ENCODE peak calls at places on chromosomes 2 and 18, in eight cellular contexts. One of them, this sample, is unnamed.

GRCh38 chr2:40034801-40035200 is 255.7 kb upstream of the THUMPD2 start:
- DNase-seq in SK-N-SH: no peak
- DNase-seq in right cardiac atrium: no peak
- DNase-seq in prostate gland: no peak
- DNase-seq in A549: no peak
- DNase-seq in breast epithelium: no peak
- DNase-seq in psoas muscle: no peak
- DNase-seq in CD8-positive, alpha-beta T cell: no peak
- DNase-seq in this sample: no peak

GRCh38 chr2:203679401-203679800 is 27.0 kb upstream of the CD28 start:
- DNase-seq in SK-N-SH: no peak
- DNase-seq in right cardiac atrium: no peak
- DNase-seq in prostate gland: no peak
- DNase-seq in A549: no peak
- DNase-seq in breast epithelium: no peak
- DNase-seq in psoas muscle: no peak
- DNase-seq in CD8-positive, alpha-beta T cell: no peak
- DNase-seq in this sample: no peak

GRCh38 chr2:160062283-160063005 is at the start of gene PLA2R1:
- DNase-seq in SK-N-SH: no peak
- DNase-seq in right cardiac atrium: peak; percentile 88
- DNase-seq in prostate gland: peak; percentile 28
- DNase-seq in A549: peak; percentile 78
- DNase-seq in breast epithelium: peak; percentile 59
- DNase-seq in psoas muscle: peak; percentile 56
- DNase-seq in CD8-positive, alpha-beta T cell: no peak
- DNase-seq in this sample: peak; percentile 82

GRCh38 chr2:120702061-120702460 is 33.6 kb upstream of the GLI2 start:
- DNase-seq in SK-N-SH: no peak
- DNase-seq in right cardiac atrium: no peak
- DNase-seq in prostate gland: no peak
- DNase-seq in A549: no peak
- DNase-seq in breast epithelium: no peak
- DNase-seq in psoas muscle: no peak
- DNase-seq in CD8-positive, alpha-beta T cell: no peak
- DNase-seq in this sample: peak; percentile 21

GRCh38 chr2:17790539-17790938 is 25.7 kb upstream of the MSGN1 start:
- DNase-seq in SK-N-SH: no peak
- DNase-seq in right cardiac atrium: no peak
- DNase-seq in prostate gland: no peak
- DNase-seq in A549: no peak
- DNase-seq in breast epithelium: no peak
- DNase-seq in psoas muscle: no peak
- DNase-seq in CD8-positive, alpha-beta T cell: no peak
- DNase-seq in this sample: no peak

GRCh38 chr2:64989982-64990614 is 899 bp downstream of the SLC1A4 start:
- DNase-seq in SK-N-SH: no peak
- DNase-seq in right cardiac atrium: no peak
- DNase-seq in prostate gland: no peak
- DNase-seq in A549: no peak
- DNase-seq in breast epithelium: no peak
- DNase-seq in psoas muscle: peak; percentile 19
- DNase-seq in CD8-positive, alpha-beta T cell: no peak
- DNase-seq in this sample: no peak

GRCh38 chr2:231922311-231922710 is 3.9 kb downstream of the NPPC start:
- DNase-seq in SK-N-SH: no peak
- DNase-seq in right cardiac atrium: no peak
- DNase-seq in prostate gland: no peak
- DNase-seq in A549: no peak
- DNase-seq in breast epithelium: no peak
- DNase-seq in psoas muscle: no peak
- DNase-seq in CD8-positive, alpha-beta T cell: no peak
- DNase-seq in this sample: no peak

GRCh38 chr2:137951606-137952005 is 12.7 kb upstream of the HNMT start:
- DNase-seq in SK-N-SH: no peak
- DNase-seq in right cardiac atrium: no peak
- DNase-seq in prostate gland: no peak
- DNase-seq in A549: no peak
- DNase-seq in breast epithelium: no peak
- DNase-seq in psoas muscle: no peak
- DNase-seq in CD8-positive, alpha-beta T cell: no peak
- DNase-seq in this sample: no peak

GRCh38 chr2:69149631-69150215 is 136.7 kb downstream of the ANTXR1 start:
- DNase-seq in SK-N-SH: peak; percentile 44
- DNase-seq in right cardiac atrium: peak; percentile 82
- DNase-seq in prostate gland: no peak
- DNase-seq in A549: peak; percentile 16
- DNase-seq in breast epithelium: no peak
- DNase-seq in psoas muscle: peak; percentile 65
- DNase-seq in CD8-positive, alpha-beta T cell: no peak
- DNase-seq in this sample: peak; percentile 84

GRCh38 chr2:230930928-230931555 is 6.0 kb upstream of the GPR55 start:
- DNase-seq in SK-N-SH: no peak
- DNase-seq in right cardiac atrium: no peak
- DNase-seq in prostate gland: no peak
- DNase-seq in A549: no peak
- DNase-seq in breast epithelium: no peak
- DNase-seq in psoas muscle: no peak
- DNase-seq in CD8-positive, alpha-beta T cell: no peak
- DNase-seq in this sample: peak; percentile 25

GRCh38 chr2:8024506-8024905 is 657.4 kb upstream of the ID2 start:
- DNase-seq in SK-N-SH: no peak
- DNase-seq in right cardiac atrium: no peak
- DNase-seq in prostate gland: no peak
- DNase-seq in A549: no peak
- DNase-seq in breast epithelium: no peak
- DNase-seq in psoas muscle: no peak
- DNase-seq in CD8-positive, alpha-beta T cell: no peak
- DNase-seq in this sample: no peak

GRCh38 chr2:235170536-235171510 is 219.0 kb downstream of the SH3BP4 start:
- DNase-seq in SK-N-SH: peak; percentile 65
- DNase-seq in right cardiac atrium: no peak
- DNase-seq in prostate gland: no peak
- DNase-seq in A549: peak; percentile 80
- DNase-seq in breast epithelium: no peak
- DNase-seq in psoas muscle: no peak
- DNase-seq in CD8-positive, alpha-beta T cell: no peak
- DNase-seq in this sample: no peak

GRCh38 chr18:67265464-67266245 is 250.9 kb downstream of the DSEL start:
- DNase-seq in SK-N-SH: no peak
- DNase-seq in right cardiac atrium: no peak
- DNase-seq in prostate gland: no peak
- DNase-seq in A549: no peak
- DNase-seq in breast epithelium: no peak
- DNase-seq in psoas muscle: no peak
- DNase-seq in CD8-positive, alpha-beta T cell: no peak
- DNase-seq in this sample: no peak

GRCh38 chr2:217075225-217075802 is 215.4 kb upstream of the TNP1 start:
- DNase-seq in SK-N-SH: no peak
- DNase-seq in right cardiac atrium: peak; percentile 75
- DNase-seq in prostate gland: no peak
- DNase-seq in A549: no peak
- DNase-seq in breast epithelium: no peak
- DNase-seq in psoas muscle: peak; percentile 37
- DNase-seq in CD8-positive, alpha-beta T cell: no peak
- DNase-seq in this sample: no peak

GRCh38 chr2:111118455-111119003 is 2.2 kb upstream of the BCL2L11 start:
- DNase-seq in SK-N-SH: no peak
- DNase-seq in right cardiac atrium: peak; percentile 72
- DNase-seq in prostate gland: no peak
- DNase-seq in A549: no peak
- DNase-seq in breast epithelium: no peak
- DNase-seq in psoas muscle: no peak
- DNase-seq in CD8-positive, alpha-beta T cell: no peak
- DNase-seq in this sample: no peak

GRCh38 chr2:239720411-239721365 is 304.5 kb downstream of the NDUFA10 start:
- DNase-seq in SK-N-SH: no peak
- DNase-seq in right cardiac atrium: no peak
- DNase-seq in prostate gland: no peak
- DNase-seq in A549: no peak
- DNase-seq in breast epithelium: peak; percentile 34
- DNase-seq in psoas muscle: no peak
- DNase-seq in CD8-positive, alpha-beta T cell: no peak
- DNase-seq in this sample: peak; percentile 47

GRCh38 chr18:35510071-35511010 is 12.6 kb upstream of the INO80C start:
- DNase-seq in SK-N-SH: no peak
- DNase-seq in right cardiac atrium: no peak
- DNase-seq in prostate gland: no peak
- DNase-seq in A549: no peak
- DNase-seq in breast epithelium: no peak
- DNase-seq in psoas muscle: no peak
- DNase-seq in CD8-positive, alpha-beta T cell: no peak
- DNase-seq in this sample: no peak

DNA sequence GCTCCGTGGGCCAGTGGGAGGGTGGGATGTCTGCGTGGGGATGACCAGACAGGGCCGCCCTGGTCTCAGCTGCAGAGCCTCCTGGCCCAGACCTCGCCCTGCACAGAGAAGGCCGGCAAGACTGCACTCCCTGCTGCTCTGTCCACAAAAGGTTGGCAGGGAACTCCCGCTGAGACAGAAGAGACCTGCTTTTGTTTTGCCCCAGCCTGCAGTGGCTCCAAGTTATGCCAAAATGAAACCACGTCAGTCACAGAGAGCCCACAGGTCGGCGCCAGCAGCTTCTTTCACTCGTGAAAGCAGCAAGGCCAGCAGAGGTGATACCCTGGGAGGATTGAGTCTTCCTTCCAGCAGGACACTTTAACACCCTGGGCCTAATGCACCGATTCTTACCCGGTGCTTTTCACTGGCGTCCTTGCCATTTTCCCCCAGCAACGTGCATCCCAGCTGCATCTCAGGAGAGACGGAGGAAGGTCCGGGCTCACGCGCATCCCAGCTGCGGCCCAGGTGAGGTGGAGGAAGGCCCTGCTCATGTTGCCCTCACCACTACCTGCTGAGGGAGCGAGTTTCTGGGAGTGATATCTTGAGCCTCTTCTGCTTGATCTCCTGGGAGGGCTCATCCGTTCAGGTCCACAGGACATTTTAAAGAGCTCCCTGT is 22.1 kb upstream of the CTDP1 start:
- DNase-seq in SK-N-SH: no peak
- DNase-seq in right cardiac atrium: no peak
- DNase-seq in prostate gland: peak; percentile 74
- DNase-seq in A549: no peak
- DNase-seq in breast epithelium: no peak
- DNase-seq in psoas muscle: no peak
- DNase-seq in CD8-positive, alpha-beta T cell: no peak
- DNase-seq in this sample: no peak
- H3K4me3 ChIP-seq in SK-N-SH: no peak overlapping the region
- H3K4me3 ChIP-seq in right cardiac atrium: no peak overlapping the region
- H3K4me3 ChIP-seq in prostate gland: no peak overlapping the region
- H3K4me3 ChIP-seq in A549: no peak overlapping the region
- H3K4me3 ChIP-seq in breast epithelium: peak overlapping the region; percentile 43
- H3K4me3 ChIP-seq in psoas muscle: no peak overlapping the region
- H3K4me3 ChIP-seq in CD8-positive, alpha-beta T cell: no peak overlapping the region
- H3K4me3 ChIP-seq in this sample: no peak overlapping the region

DNA sequence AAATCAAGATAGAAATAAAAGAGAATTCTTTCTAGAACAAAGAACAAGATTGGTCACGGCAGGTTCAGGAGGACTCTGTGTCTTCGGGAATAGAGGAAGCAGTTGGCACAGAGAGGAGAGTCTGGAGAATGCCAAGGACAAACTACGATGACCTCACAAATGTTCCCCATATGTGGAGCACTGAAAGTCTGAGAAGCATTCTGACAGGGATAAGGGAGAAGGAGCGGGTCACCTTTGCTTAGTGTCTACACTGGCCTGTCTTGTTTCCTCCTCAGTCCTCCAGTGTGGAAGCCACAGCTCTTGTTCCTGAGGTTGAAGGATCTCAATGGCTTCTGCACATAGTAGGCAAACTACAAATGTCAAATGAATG is 338.8 kb downstream of the MYCN start:
- DNase-seq in SK-N-SH: no peak
- DNase-seq in right cardiac atrium: no peak
- DNase-seq in prostate gland: no peak
- DNase-seq in A549: no peak
- DNase-seq in breast epithelium: no peak
- DNase-seq in psoas muscle: no peak
- DNase-seq in CD8-positive, alpha-beta T cell: no peak
- DNase-seq in this sample: no peak
- H3K9me3 ChIP-seq in SK-N-SH: no peaks in the 10 kb centered on the region
- H3K9me3 ChIP-seq in right cardiac atrium: no peaks in the 10 kb centered on the region
- H3K9me3 ChIP-seq in prostate gland: no peaks in the 10 kb centered on the region
- H3K9me3 ChIP-seq in A549: no peaks in the 10 kb centered on the region
- H3K9me3 ChIP-seq in breast epithelium: no peaks in the 10 kb centered on the region
- H3K9me3 ChIP-seq in psoas muscle: no peaks in the 10 kb centered on the region
- H3K9me3 ChIP-seq in CD8-positive, alpha-beta T cell: no peaks in the 10 kb centered on the region
- H3K9me3 ChIP-seq in this sample: no peaks in the 10 kb centered on the region

DNA sequence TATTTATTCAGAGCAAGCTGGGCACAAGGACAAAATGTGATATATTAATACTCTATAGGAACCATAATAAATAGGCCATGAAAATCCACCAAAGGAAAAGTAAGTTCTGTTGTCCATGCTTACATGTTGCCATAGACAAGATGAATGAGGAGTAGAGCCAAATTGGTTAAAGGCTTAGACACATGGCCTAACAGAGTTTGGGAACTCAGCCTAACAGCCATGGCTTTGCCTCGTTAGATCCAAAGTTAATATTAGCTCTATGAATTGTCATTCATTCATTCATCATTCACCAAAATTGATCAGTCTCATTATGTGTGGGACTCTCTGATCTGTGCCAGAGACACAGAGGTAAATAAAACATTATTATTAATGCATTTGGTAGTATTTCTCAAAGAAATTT is 183.4 kb downstream of the SCG2 start:
- DNase-seq in SK-N-SH: no peak
- DNase-seq in right cardiac atrium: no peak
- DNase-seq in prostate gland: no peak
- DNase-seq in A549: no peak
- DNase-seq in breast epithelium: no peak
- DNase-seq in psoas muscle: no peak
- DNase-seq in CD8-positive, alpha-beta T cell: no peak
- DNase-seq in this sample: no peak
- H3K4me3 ChIP-seq in SK-N-SH: no peak overlapping the region
- H3K4me3 ChIP-seq in right cardiac atrium: no peak overlapping the region
- H3K4me3 ChIP-seq in prostate gland: no peak overlapping the region
- H3K4me3 ChIP-seq in A549: no peak overlapping the region
- H3K4me3 ChIP-seq in breast epithelium: no peak overlapping the region
- H3K4me3 ChIP-seq in psoas muscle: no peak overlapping the region
- H3K4me3 ChIP-seq in CD8-positive, alpha-beta T cell: no peak overlapping the region
- H3K4me3 ChIP-seq in this sample: no peak overlapping the region

GRCh38 chr18:60327880-60328589 is 44.5 kb downstream of the MC4R start:
- DNase-seq in SK-N-SH: no peak
- DNase-seq in right cardiac atrium: no peak
- DNase-seq in prostate gland: no peak
- DNase-seq in A549: no peak
- DNase-seq in breast epithelium: no peak
- DNase-seq in psoas muscle: no peak
- DNase-seq in CD8-positive, alpha-beta T cell: no peak
- DNase-seq in this sample: no peak

GRCh38 chr18:60319129-60319528 is 53.4 kb downstream of the MC4R start:
- DNase-seq in SK-N-SH: no peak
- DNase-seq in right cardiac atrium: no peak
- DNase-seq in prostate gland: no peak
- DNase-seq in A549: no peak
- DNase-seq in breast epithelium: no peak
- DNase-seq in psoas muscle: no peak
- DNase-seq in CD8-positive, alpha-beta T cell: no peak
- DNase-seq in this sample: no peak

DNA sequence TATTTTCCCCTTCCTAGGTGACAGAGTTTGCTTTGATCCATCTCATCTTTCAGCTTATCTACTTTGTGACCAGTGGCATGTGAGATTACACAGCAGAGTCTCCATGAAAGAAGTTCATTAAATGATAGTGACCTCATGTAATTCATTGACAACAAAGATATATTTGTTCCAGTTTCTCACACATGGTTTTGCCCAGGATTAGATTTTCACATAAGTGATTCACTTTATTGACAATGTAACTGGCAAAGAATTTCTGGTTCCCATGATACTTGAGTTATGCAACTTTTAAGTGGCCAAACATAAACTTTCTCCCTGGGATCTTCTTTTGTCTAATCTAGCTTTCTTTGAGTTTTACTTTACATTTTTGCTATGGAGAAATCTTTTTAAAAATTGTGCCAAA is 50.0 kb downstream of the MC4R start:
- DNase-seq in SK-N-SH: no peak
- DNase-seq in right cardiac atrium: no peak
- DNase-seq in prostate gland: no peak
- DNase-seq in A549: no peak
- DNase-seq in breast epithelium: no peak
- DNase-seq in psoas muscle: no peak
- DNase-seq in CD8-positive, alpha-beta T cell: no peak
- DNase-seq in this sample: no peak
- H3K9me3 ChIP-seq in SK-N-SH: no peaks in the 10 kb centered on the region
- H3K9me3 ChIP-seq in right cardiac atrium: no peaks in the 10 kb centered on the region
- H3K9me3 ChIP-seq in prostate gland: no peaks in the 10 kb centered on the region
- H3K9me3 ChIP-seq in A549: no peaks in the 10 kb centered on the region
- H3K9me3 ChIP-seq in breast epithelium: peaks cover 4% of the 10 kb centered on the region
- H3K9me3 ChIP-seq in psoas muscle: peaks cover 7% of the 10 kb centered on the region
- H3K9me3 ChIP-seq in CD8-positive, alpha-beta T cell: no peaks in the 10 kb centered on the region
- H3K9me3 ChIP-seq in this sample: no peaks in the 10 kb centered on the region

This sample was measured in sigmoid colon.